ENCODE peak calls at places on chromosomes 11 and 22, in six cellular contexts. E is GM23338, J is GM23248, D is PC-9, N is PC-3, P is MM.1S. A is an unnamed sample. For H3K27me3 and H3F3A, the result is how much of the 10 kb centered on the place peaks cover.

GRCh38 chr11:61812736-61813411 is 3.9 kb downstream of the FADS1 start:
- DNase-seq in N (no peak), J (no peak), P (no peak), D (no peak), E (no peak), A (no peak)

GRCh38 chr22:24225951-24226350 is 18.9 kb downstream of the GGT5 start:
- DNase-seq in J (no peak), P (no peak), D (no peak), N (no peak), E (no peak), A (no peak)

GRCh38 chr22:42268852-42269406 is 1.5 kb downstream of the TCF20 start:
- DNase-seq in J (peak), N (no peak), E (no peak), P (no peak), D (no peak), A (no peak)

GRCh38 chr11:64868904-64869570 is 9.4 kb downstream of the EHD1 start:
- DNase-seq in J (peak), D (peak), E (no peak), P (no peak), N (peak), A (no peak)

GRCh38 chr11:111229604-111230003 is 15.9 kb upstream of the POU2AF2 start:
- DNase-seq in P (no peak), J (no peak), E (no peak), N (no peak), D (no peak), A (no peak)

GRCh38 chr22:19224557-19224956 is 46.0 kb upstream of the SLC25A1 start:
- DNase-seq in J (no peak), N (no peak), E (no peak), D (no peak), P (no peak), A (no peak)

GRCh38 chr22:27919943-27920755 is 1.1 kb upstream of the PITPNB start:
- DNase-seq in N (peak), J (peak), P (no peak), E (peak), D (peak), A (peak)

GRCh38 chr11:120136356-120136755 is 1.6 kb downstream of the TRIM29 start:
- DNase-seq in D (no peak), E (no peak), J (no peak), N (no peak), P (no peak), A (no peak)

GRCh38 chr11:126172596-126173038 is 38.8 kb downstream of the RPUSD4 start:
- DNase-seq in D (no peak), E (no peak), P (no peak), N (no peak), J (peak), A (no peak)

GRCh38 chr11:75428301-75428724 is 4.7 kb downstream of the KLHL35 start:
- DNase-seq in N (peak), D (peak), E (peak), J (peak), P (no peak), A (peak)

GRCh38 chr11:26044389-26044788 is 287.5 kb upstream of the ANO3 start:
- DNase-seq in P (peak), N (no peak), D (no peak), J (no peak), E (no peak), A (no peak)

GRCh38 chr11:130055637-130056036 is 14.1 kb upstream of the APLP2 start:
- DNase-seq in E (no peak), D (no peak), J (peak), P (no peak), N (no peak), A (no peak)

GRCh38 chr22:45804319-45804985 is 132.8 kb downstream of the ATXN10 start:
- DNase-seq in J (peak), E (no peak), P (no peak), D (no peak), N (no peak), A (no peak)

GRCh38 chr22:27252282-27253049 is 549.1 kb downstream of the MN1 start:
- DNase-seq in J (peak), P (no peak), N (peak), D (no peak), E (no peak), A (no peak)

GRCh38 chr22:47331750-47332149 is 569.3 kb downstream of the TBC1D22A start:
- DNase-seq in N (no peak), J (no peak), D (no peak), P (no peak), E (no peak), A (no peak)
- H3K27me3 ChIP-seq in N (under half), J (under half), D (under half), P (under half), E (under half), A (under half)

DNA sequence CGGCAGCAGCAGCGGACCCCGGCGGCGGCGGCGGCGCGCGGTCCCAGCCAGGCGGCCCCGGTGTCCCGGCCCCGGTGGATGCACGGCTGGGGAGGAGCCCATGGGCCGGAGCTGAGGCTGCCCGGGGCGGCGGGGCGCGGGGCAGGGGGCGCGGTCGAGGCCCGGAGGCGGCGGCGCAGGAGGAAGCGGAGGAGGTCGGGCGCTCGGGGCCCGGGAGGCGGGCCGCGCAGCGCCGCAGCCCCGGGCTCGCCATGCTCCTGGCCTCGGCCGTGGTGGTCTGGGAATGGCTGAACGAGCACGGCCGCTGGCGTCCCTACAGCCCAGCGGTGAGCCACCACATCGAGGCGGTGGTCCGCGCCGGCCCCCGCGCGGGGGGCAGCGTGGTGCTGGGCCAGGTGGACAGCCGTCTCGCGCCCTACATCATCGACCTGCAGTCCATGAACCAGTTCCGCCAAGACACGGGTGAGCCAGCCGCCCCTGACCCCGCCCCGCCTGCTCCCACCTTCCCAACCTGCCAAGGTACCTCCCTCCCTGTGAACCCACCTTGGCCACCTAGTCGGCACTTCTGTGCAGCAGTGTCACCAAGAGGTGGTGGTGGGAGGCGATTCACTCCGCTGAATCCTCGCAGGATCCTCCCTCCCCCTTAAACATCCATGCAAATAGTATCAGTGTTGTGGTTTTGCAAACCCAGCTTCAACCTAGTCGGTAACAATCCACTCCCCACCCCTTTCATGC is 580 bp downstream of the DTX4 start:
- DNase-seq in P (peak), N (peak), E (peak), J (peak), D (peak), A (peak)
- TF ChIP-seq EZH2 in P (no peak), N (no peak), E (no peak), J (no peak), D (no peak), A (no peak)

DNA sequence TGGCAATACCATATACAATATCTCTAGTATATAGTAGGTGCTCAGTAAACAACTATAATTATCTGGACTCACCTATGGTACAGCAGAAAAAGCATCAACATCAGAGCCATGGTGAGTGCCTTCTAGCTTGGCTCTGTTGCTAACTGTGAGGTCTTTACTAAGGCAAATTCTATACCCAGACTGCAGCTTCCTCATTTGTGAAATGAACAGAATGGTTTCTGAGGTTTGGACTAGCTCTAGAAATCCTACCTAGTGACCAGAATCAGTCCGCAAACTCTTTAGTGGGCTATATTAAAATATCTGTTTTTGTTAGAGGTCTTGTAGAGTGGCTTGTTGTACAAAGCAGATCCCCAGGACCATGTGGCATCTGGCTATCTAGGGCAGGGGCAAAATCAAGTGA is 3.7 kb downstream of the MS4A1 start:
- DNase-seq in J (no peak), N (no peak), D (no peak), E (no peak), P (no peak), A (no peak)
- H3F3A ChIP-seq in J (under half), N (under half), D (under half), E (under half), P (under half), A (under half)

GRCh38 chr11:68848429-68848828 is 6.7 kb upstream of the CPT1A start:
- DNase-seq in J (no peak), D (no peak), N (no peak), E (no peak), P (no peak), A (no peak)

GRCh38 chr11:68845351-68846002 is 3.8 kb upstream of the CPT1A start:
- DNase-seq in J (no peak), N (no peak), D (no peak), E (no peak), P (no peak), A (no peak)

GRCh38 chr11:68844376-68844775 is 2.7 kb upstream of the CPT1A start:
- DNase-seq in N (no peak), P (no peak), E (no peak), D (no peak), J (no peak), A (no peak)

GRCh38 chr11:68844801-68845200 is 3.1 kb upstream of the CPT1A start:
- DNase-seq in P (no peak), N (no peak), D (no peak), E (no peak), J (no peak), A (no peak)

DNA sequence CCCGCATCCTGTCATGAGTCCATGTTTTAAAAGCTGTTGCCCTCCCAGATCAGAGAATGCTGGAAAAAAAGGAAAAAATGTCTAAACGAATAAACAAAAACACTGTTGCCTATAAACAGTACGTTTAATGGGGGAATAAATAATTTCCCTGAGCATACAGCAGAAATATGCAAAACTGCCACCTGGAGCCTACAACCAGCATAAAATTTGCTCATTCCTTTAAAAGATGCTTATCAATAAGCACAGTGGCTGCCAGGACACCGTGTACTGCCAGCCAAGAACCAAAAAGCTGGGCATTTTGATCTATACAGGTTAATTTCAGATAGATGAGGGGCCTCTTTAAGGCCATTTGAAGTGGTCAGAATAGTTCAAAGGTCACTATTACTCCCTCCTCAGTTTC is 5.7 kb upstream of the CPT1A start:
- DNase-seq in P (no peak), J (no peak), N (no peak), D (no peak), E (no peak), A (no peak)
- H3K27me3 ChIP-seq in P (under half), J (under half), N (under half), D (under half), E (under half), A (half or more)

GRCh38 chr11:63589000-63589399 is 25.2 kb downstream of the PLAAT3 start:
- DNase-seq in N (no peak), J (no peak), E (no peak), P (no peak), D (no peak), A (no peak)
- TF ChIP-seq EZH2 in N (no peak), J (no peak), E (no peak), P (no peak), D (no peak), A (no peak)

DNA sequence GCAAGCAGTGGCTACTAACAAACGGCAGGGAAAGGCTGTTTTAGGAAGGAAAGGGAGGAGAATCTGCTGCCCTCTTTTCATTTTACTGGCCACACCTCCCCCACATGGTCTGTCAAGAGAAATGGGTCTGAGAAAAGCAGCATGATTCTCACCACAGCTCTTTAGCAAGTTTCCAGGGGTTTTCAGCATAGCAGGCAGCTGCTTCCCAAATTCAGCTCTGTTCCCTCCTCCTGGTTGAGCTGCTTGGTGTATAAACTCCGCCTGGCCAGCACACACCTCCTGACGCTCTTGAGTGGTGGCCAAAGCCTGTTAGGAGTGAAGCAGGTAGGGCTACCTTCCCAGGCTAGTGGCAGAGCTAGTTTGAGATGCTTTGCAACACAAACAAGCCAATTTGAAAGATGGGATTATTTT is 438.5 kb upstream of the CCDC90B start:
- DNase-seq in J (peak), D (peak), E (peak), P (no peak), N (peak), A (peak)
- H3F3A ChIP-seq in J (under half), D (under half), E (under half), P (under half), N (under half), A (under half)

GRCh38 chr11:112965601-112966125 is 4.4 kb downstream of the NCAM1 start:
- DNase-seq in N (no peak), J (no peak), P (no peak), E (no peak), D (no peak), A (peak)

GRCh38 chr11:112971200-112971599 is 10.0 kb downstream of the NCAM1 start:
- DNase-seq in D (no peak), J (no peak), E (no peak), N (no peak), P (no peak), A (no peak)

GRCh38 chr11:112972399-112973115 is 11.3 kb downstream of the NCAM1 start:
- DNase-seq in P (no peak), E (no peak), N (no peak), J (no peak), D (no peak), A (no peak)

GRCh38 chr11:112967082-112967481 is 5.9 kb downstream of the NCAM1 start:
- DNase-seq in E (no peak), P (no peak), J (no peak), N (no peak), D (no peak), A (no peak)

GRCh38 chr11:112968988-112969714 is 7.9 kb downstream of the NCAM1 start:
- DNase-seq in D (no peak), P (peak), E (no peak), N (no peak), J (peak), A (no peak)
- H3K27me3 ChIP-seq in D (under half), P (under half), E (under half), N (half or more), J (under half), A (under half)

GRCh38 chr11:1387961-1388762 is 1.6 kb upstream of the BRSK2 start:
- DNase-seq in P (peak), N (no peak), D (peak), E (peak), J (no peak), A (peak)

GRCh38 chr11:1387521-1387920 is 2.2 kb upstream of the BRSK2 start:
- DNase-seq in D (no peak), J (no peak), E (no peak), P (no peak), N (no peak), A (no peak)

GRCh38 chr11:1389932-1390587 is at the start of gene BRSK2:
- DNase-seq in J (peak), E (peak), P (no peak), D (no peak), N (no peak), A (no peak)

GRCh38 chr11:1389103-1389931 is 417 bp upstream of the BRSK2 start:
- DNase-seq in E (peak), P (peak), N (peak), D (peak), J (peak), A (peak)

GRCh38 chr11:1388763-1389102 is 1.0 kb upstream of the BRSK2 start:
- DNase-seq in P (no peak), E (peak), D (no peak), N (no peak), J (no peak), A (peak)
- TF ChIP-seq EZH2 in P (no peak), E (no peak), D (no peak), N (no peak), J (no peak), A (no peak)

DNA sequence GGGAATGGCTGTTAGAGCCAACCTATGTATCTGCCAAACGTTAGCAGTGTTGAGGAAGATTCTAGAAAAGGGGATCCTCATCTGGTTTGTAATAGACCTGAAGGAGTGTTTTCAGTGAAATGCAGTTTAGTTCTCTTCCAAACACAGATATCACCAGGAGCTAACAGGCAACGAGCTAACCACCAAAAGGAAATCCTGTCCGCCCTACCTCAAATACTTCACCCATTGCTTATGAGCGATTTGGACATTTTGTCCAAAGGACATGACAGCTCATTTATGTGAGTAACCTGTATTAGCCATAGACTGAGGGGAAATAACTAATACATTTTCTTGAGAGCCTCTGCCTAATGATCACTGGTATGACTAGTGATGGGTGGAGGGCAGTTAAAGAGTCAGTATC is 676 bp upstream of the C11orf91 start:
- DNase-seq in E (no peak), P (peak), N (peak), J (peak), D (no peak), A (no peak)
- H3F3A ChIP-seq in E (under half), P (under half), N (under half), J (half or more), D (half or more), A (under half)

DNA sequence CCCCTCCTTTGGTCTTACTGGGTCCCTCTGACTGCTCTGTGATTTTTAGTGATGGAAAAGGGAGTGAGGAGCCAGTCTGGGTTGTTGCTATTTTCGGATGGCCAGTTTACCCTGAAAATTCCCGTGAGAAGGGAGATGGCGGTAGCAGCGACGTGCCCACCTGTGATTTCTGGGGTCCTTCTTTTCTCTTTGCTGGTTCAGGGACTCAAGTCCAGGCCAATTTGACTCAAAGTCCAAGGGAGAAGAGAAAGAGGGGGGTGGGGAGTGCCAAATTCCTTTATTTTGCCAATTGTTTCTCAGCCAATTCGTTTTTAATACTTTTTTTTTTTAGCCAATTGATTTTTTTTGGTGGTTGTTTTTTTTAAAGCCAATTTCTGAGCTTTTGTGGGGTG is 7.0 kb downstream of the IGF2 start:
- DNase-seq in E (no peak), P (no peak), J (no peak), N (no peak), D (no peak), A (no peak)
- H3K27me3 ChIP-seq in E (under half), P (half or more), J (under half), N (under half), D (under half), A (half or more)

A was measured in neural progenitor cell.